ENCODE peak calls at places on chromosomes 4 and X, in ten cellular contexts. D, N, A, I, B, C, R, F, O and M are unnamed samples.
A peak's percentile ranks its signal among the peaks of the same experiment; 100 is the strongest.

GRCh38 chr4:87559090-87559837 is 30.1 kb upstream of the SPARCL1 start:
- DNase-seq in N (no peak), C (peak; percentile 75), F (peak; percentile 14), R (no peak), O (peak; percentile 58), B (no peak), A (no peak), I (no peak), D (peak; percentile 20), M (no peak)

GRCh38 chr4:135240796-135241195 is 1039.2 kb upstream of the PABPC4L start:
- DNase-seq in R (no peak), O (no peak), D (no peak), F (no peak), C (no peak), N (no peak), I (no peak), B (no peak), A (no peak), M (no peak)

GRCh38 chrX:56783450-56783831 is 54.4 kb downstream of the NBDY start:
- DNase-seq in R (no peak), I (no peak), O (peak; percentile 92), F (no peak), N (no peak), B (peak; percentile 79), C (no peak), A (no peak), D (no peak), M (no peak)

GRCh38 chr4:182193261-182193660 is 49.9 kb upstream of the TENM3 start:
- DNase-seq in O (no peak), R (no peak), A (no peak), B (no peak), N (no peak), F (no peak), I (no peak), C (no peak), D (no peak), M (no peak)

GRCh38 chr4:38621004-38621684 is 42.9 kb upstream of the KLF3 start:
- DNase-seq in D (no peak), F (no peak), I (peak; percentile 18), N (peak; percentile 20), B (no peak), R (no peak), C (peak; percentile 43), O (no peak), A (no peak), M (no peak)

GRCh38 chr4:9925750-9926439 is 95.4 kb downstream of the SLC2A9 start:
- DNase-seq in D (no peak), A (no peak), B (no peak), R (no peak), I (peak; percentile 90), N (no peak), C (peak; percentile 25), O (no peak), F (no peak), M (no peak)

GRCh38 chrX:19955306-19955705 is 35.6 kb downstream of the BCLAF3 start:
- DNase-seq in O (no peak), A (no peak), N (no peak), B (no peak), C (no peak), D (no peak), I (no peak), F (no peak), R (no peak), M (no peak)

GRCh38 chr4:88846232-88846790 is 148.7 kb upstream of the NAP1L5 start:
- DNase-seq in B (no peak), O (no peak), N (no peak), D (no peak), R (no peak), C (no peak), I (no peak), A (no peak), F (no peak), M (no peak)

GRCh38 chr4:144599621-144600020 is 46.3 kb upstream of the HHIP start:
- DNase-seq in C (no peak), O (no peak), I (no peak), R (no peak), D (no peak), A (no peak), N (no peak), B (no peak), F (no peak), M (no peak)

GRCh38 chr4:186934841-186935443 is 211.3 kb upstream of the FAT1 start:
- DNase-seq in N (no peak), R (no peak), A (no peak), O (no peak), F (no peak), I (peak; percentile 13), D (no peak), C (no peak), B (no peak), M (no peak)

GRCh38 chr4:33494150-33494549 is 2750.2 kb downstream of the ARAP2 start:
- DNase-seq in A (no peak), I (no peak), F (no peak), O (no peak), R (no peak), C (no peak), B (no peak), D (no peak), N (no peak), M (no peak)

GRCh38 chr4:83113429-83113786 is 1.1 kb downstream of the PLAC8 start:
- DNase-seq in N (no peak), R (no peak), B (no peak), C (no peak), D (no peak), I (no peak), A (no peak), F (no peak), O (no peak), M (peak; percentile 51)

GRCh38 chr4:66569228-66569627 is 898.9 kb upstream of the EPHA5 start:
- DNase-seq in N (no peak), B (no peak), D (no peak), R (no peak), I (no peak), C (no peak), O (no peak), A (no peak), F (no peak), M (no peak)

GRCh38 chrX:64093761-64094160 is 111.7 kb downstream of the AMER1 start:
- DNase-seq in I (no peak), R (no peak), O (no peak), A (no peak), B (no peak), F (peak; percentile 14), D (no peak), C (no peak), N (no peak), M (no peak)

GRCh38 chr4:156571146-156571545 is 400.5 kb downstream of the PDGFC start:
- DNase-seq in A (no peak), D (no peak), F (no peak), N (no peak), B (no peak), O (no peak), I (no peak), C (no peak), R (no peak), M (no peak)

GRCh38 chr4:30256105-30256828 is 463.9 kb upstream of the PCDH7 start:
- DNase-seq in F (no peak), I (peak; percentile 82), N (no peak), A (no peak), C (no peak), O (no peak), R (no peak), B (no peak), D (no peak), M (no peak)

GRCh38 chr4:8544741-8545438 is 35.3 kb upstream of the GPR78 start:
- DNase-seq in O (no peak), D (no peak), I (no peak), N (no peak), A (no peak), C (no peak), R (no peak), B (no peak), F (no peak), M (peak; percentile 66)

GRCh38 chr4:119080721-119081541 is 54.7 kb upstream of the MYOZ2 start:
- DNase-seq in C (no peak), I (no peak), O (no peak), A (no peak), B (no peak), D (no peak), R (no peak), F (no peak), N (peak; percentile 18), M (peak; percentile 52)

GRCh38 chr4:52643846-52644245 is 15.3 kb downstream of the USP46 start:
- DNase-seq in R (no peak), C (no peak), I (no peak), F (no peak), B (no peak), A (no peak), N (no peak), D (no peak), O (no peak), M (no peak)

GRCh38 chr4:157792716-157793115 is 380.1 kb downstream of the GASK1B start:
- DNase-seq in N (no peak), C (no peak), D (no peak), B (no peak), R (no peak), I (no peak), A (no peak), O (no peak), F (no peak), M (no peak)

GRCh38 chrX:70969635-70970481 is 39.0 kb upstream of the SLC7A3 start:
- DNase-seq in B (no peak), O (no peak), R (no peak), C (peak; percentile 1), A (no peak), N (no peak), I (no peak), F (no peak), D (no peak), M (no peak)

GRCh38 chr4:3079694-3080123 is 5.2 kb downstream of the HTT start:
- DNase-seq in D (no peak), N (no peak), A (no peak), B (no peak), F (no peak), R (no peak), O (no peak), I (no peak), C (no peak), M (no peak)

GRCh38 chr4:119209586-119209985 is 2.9 kb upstream of the USP53 start:
- DNase-seq in F (no peak), D (no peak), A (no peak), N (no peak), I (no peak), C (no peak), B (no peak), O (no peak), R (no peak), M (no peak)

GRCh38 chr4:76625316-76625715 is 190.3 kb downstream of the SHROOM3 start:
- DNase-seq in I (no peak), B (no peak), D (no peak), R (no peak), F (no peak), O (no peak), C (no peak), N (no peak), A (no peak), M (no peak)

GRCh38 chr4:40038972-40039371 is 17.7 kb upstream of the N4BP2 start:
- DNase-seq in R (no peak), A (no peak), D (no peak), B (no peak), I (no peak), N (no peak), O (no peak), F (no peak), C (no peak), M (no peak)

GRCh38 chr4:109319684-109320083 is 17.2 kb upstream of the COL25A1 start:
- DNase-seq in B (no peak), N (no peak), O (no peak), F (no peak), D (no peak), A (no peak), C (no peak), I (no peak), R (no peak), M (no peak)

GRCh38 chr4:96126227-96126626 is 286.3 kb downstream of the PDHA2 start:
- DNase-seq in N (no peak), C (no peak), F (no peak), I (no peak), O (no peak), D (no peak), R (no peak), B (no peak), A (no peak), M (no peak)

GRCh38 chr4:650951-651883 is 22.9 kb downstream of the ATP5ME start:
- DNase-seq in R (peak; percentile 82), B (no peak), C (no peak), A (no peak), N (no peak), O (no peak), F (no peak), D (no peak), I (peak; percentile 56), M (no peak)